ENCODE peak calls at places on chromosome 6, in eight cellular contexts. One of them, this sample, is unnamed.

GRCh38 chr6:52411911-52412310 is 8.2 kb upstream of the EFHC1 start:
- DNase-seq in sigmoid colon: no peak
- DNase-seq in epithelial cell of esophagus: no peak
- DNase-seq in left ventricle myocardium inferior: no peak
- DNase-seq in lung: no peak
- DNase-seq in kidney epithelial cell: no peak
- DNase-seq in mammary epithelial cell: no peak
- DNase-seq in astrocyte: no peak
- DNase-seq in this sample: no peak

GRCh38 chr6:170281331-170282292 is 9.3 kb downstream of the DLL1 start:
- DNase-seq in sigmoid colon: peak
- DNase-seq in epithelial cell of esophagus: no peak
- DNase-seq in left ventricle myocardium inferior: no peak
- DNase-seq in lung: no peak
- DNase-seq in kidney epithelial cell: no peak
- DNase-seq in mammary epithelial cell: no peak
- DNase-seq in astrocyte: no peak
- DNase-seq in this sample: no peak

GRCh38 chr6:156862711-156863110 is 85.5 kb downstream of the ARID1B start:
- DNase-seq in sigmoid colon: no peak
- DNase-seq in epithelial cell of esophagus: no peak
- DNase-seq in left ventricle myocardium inferior: no peak
- DNase-seq in lung: no peak
- DNase-seq in kidney epithelial cell: no peak
- DNase-seq in mammary epithelial cell: no peak
- DNase-seq in astrocyte: no peak
- DNase-seq in this sample: no peak

GRCh38 chr6:40353197-40353966 is 233.8 kb downstream of the LRFN2 start:
- DNase-seq in sigmoid colon: no peak
- DNase-seq in epithelial cell of esophagus: no peak
- DNase-seq in left ventricle myocardium inferior: no peak
- DNase-seq in lung: peak
- DNase-seq in kidney epithelial cell: no peak
- DNase-seq in mammary epithelial cell: no peak
- DNase-seq in astrocyte: no peak
- DNase-seq in this sample: no peak

GRCh38 chr6:56849876-56850275 is 105.0 kb upstream of the BEND6 start:
- DNase-seq in sigmoid colon: no peak
- DNase-seq in epithelial cell of esophagus: peak
- DNase-seq in left ventricle myocardium inferior: no peak
- DNase-seq in lung: no peak
- DNase-seq in kidney epithelial cell: no peak
- DNase-seq in mammary epithelial cell: peak
- DNase-seq in astrocyte: peak
- DNase-seq in this sample: no peak

GRCh38 chr6:72553531-72554202 is 68.2 kb upstream of the KCNQ5 start:
- DNase-seq in sigmoid colon: no peak
- DNase-seq in epithelial cell of esophagus: peak
- DNase-seq in left ventricle myocardium inferior: no peak
- DNase-seq in lung: no peak
- DNase-seq in kidney epithelial cell: peak
- DNase-seq in mammary epithelial cell: peak
- DNase-seq in astrocyte: peak
- DNase-seq in this sample: peak

GRCh38 chr6:155125916-155126315 is 130.8 kb downstream of the TIAM2 start:
- DNase-seq in sigmoid colon: no peak
- DNase-seq in epithelial cell of esophagus: no peak
- DNase-seq in left ventricle myocardium inferior: no peak
- DNase-seq in lung: no peak
- DNase-seq in kidney epithelial cell: no peak
- DNase-seq in mammary epithelial cell: no peak
- DNase-seq in astrocyte: peak
- DNase-seq in this sample: no peak

GRCh38 chr6:28263946-28264345 is 3.0 kb upstream of the ZSCAN26 start:
- DNase-seq in sigmoid colon: no peak
- DNase-seq in epithelial cell of esophagus: no peak
- DNase-seq in left ventricle myocardium inferior: no peak
- DNase-seq in lung: no peak
- DNase-seq in kidney epithelial cell: no peak
- DNase-seq in mammary epithelial cell: no peak
- DNase-seq in astrocyte: no peak
- DNase-seq in this sample: no peak

GRCh38 chr6:108831104-108831503 is 17.1 kb upstream of the ARMC2 start:
- DNase-seq in sigmoid colon: no peak
- DNase-seq in epithelial cell of esophagus: peak
- DNase-seq in left ventricle myocardium inferior: no peak
- DNase-seq in lung: no peak
- DNase-seq in kidney epithelial cell: no peak
- DNase-seq in mammary epithelial cell: peak
- DNase-seq in astrocyte: no peak
- DNase-seq in this sample: no peak

GRCh38 chr6:48817714-48818113 is 645.3 kb downstream of the MMUT start:
- DNase-seq in sigmoid colon: no peak
- DNase-seq in epithelial cell of esophagus: peak
- DNase-seq in left ventricle myocardium inferior: no peak
- DNase-seq in lung: no peak
- DNase-seq in kidney epithelial cell: no peak
- DNase-seq in mammary epithelial cell: peak
- DNase-seq in astrocyte: peak
- DNase-seq in this sample: peak

GRCh38 chr6:34705241-34705640 is 8.7 kb upstream of the ILRUN start:
- DNase-seq in sigmoid colon: no peak
- DNase-seq in epithelial cell of esophagus: no peak
- DNase-seq in left ventricle myocardium inferior: no peak
- DNase-seq in lung: no peak
- DNase-seq in kidney epithelial cell: no peak
- DNase-seq in mammary epithelial cell: no peak
- DNase-seq in astrocyte: peak
- DNase-seq in this sample: no peak

GRCh38 chr6:25943887-25944286 is 13.4 kb upstream of the SLC17A2 start:
- DNase-seq in sigmoid colon: no peak
- DNase-seq in epithelial cell of esophagus: no peak
- DNase-seq in left ventricle myocardium inferior: no peak
- DNase-seq in lung: no peak
- DNase-seq in kidney epithelial cell: no peak
- DNase-seq in mammary epithelial cell: no peak
- DNase-seq in astrocyte: no peak
- DNase-seq in this sample: no peak

GRCh38 chr6:25945175-25945574 is 14.7 kb upstream of the SLC17A2 start:
- DNase-seq in sigmoid colon: no peak
- DNase-seq in epithelial cell of esophagus: no peak
- DNase-seq in left ventricle myocardium inferior: no peak
- DNase-seq in lung: no peak
- DNase-seq in kidney epithelial cell: no peak
- DNase-seq in mammary epithelial cell: no peak
- DNase-seq in astrocyte: no peak
- DNase-seq in this sample: no peak

GRCh38 chr6:25944655-25945054 is 14.2 kb upstream of the SLC17A2 start:
- DNase-seq in sigmoid colon: no peak
- DNase-seq in epithelial cell of esophagus: no peak
- DNase-seq in left ventricle myocardium inferior: no peak
- DNase-seq in lung: no peak
- DNase-seq in kidney epithelial cell: no peak
- DNase-seq in mammary epithelial cell: no peak
- DNase-seq in astrocyte: no peak
- DNase-seq in this sample: no peak

GRCh38 chr6:25939593-25939992 is 9.1 kb upstream of the SLC17A2 start:
- DNase-seq in sigmoid colon: no peak
- DNase-seq in epithelial cell of esophagus: peak
- DNase-seq in left ventricle myocardium inferior: no peak
- DNase-seq in lung: no peak
- DNase-seq in kidney epithelial cell: no peak
- DNase-seq in mammary epithelial cell: no peak
- DNase-seq in astrocyte: no peak
- DNase-seq in this sample: peak

GRCh38 chr6:25942561-25943147 is 12.2 kb upstream of the SLC17A2 start:
- DNase-seq in sigmoid colon: no peak
- DNase-seq in epithelial cell of esophagus: peak
- DNase-seq in left ventricle myocardium inferior: no peak
- DNase-seq in lung: no peak
- DNase-seq in kidney epithelial cell: peak
- DNase-seq in mammary epithelial cell: peak
- DNase-seq in astrocyte: no peak
- DNase-seq in this sample: peak
- TF ChIP-seq CTCF in sigmoid colon: no peak
- TF ChIP-seq CTCF in epithelial cell of esophagus: peak
- TF ChIP-seq CTCF in left ventricle myocardium inferior: peak
- TF ChIP-seq CTCF in lung: peak
- TF ChIP-seq CTCF in kidney epithelial cell: peak
- TF ChIP-seq CTCF in mammary epithelial cell: peak
- TF ChIP-seq CTCF in astrocyte: peak
- TF ChIP-seq CTCF in this sample: peak

DNA sequence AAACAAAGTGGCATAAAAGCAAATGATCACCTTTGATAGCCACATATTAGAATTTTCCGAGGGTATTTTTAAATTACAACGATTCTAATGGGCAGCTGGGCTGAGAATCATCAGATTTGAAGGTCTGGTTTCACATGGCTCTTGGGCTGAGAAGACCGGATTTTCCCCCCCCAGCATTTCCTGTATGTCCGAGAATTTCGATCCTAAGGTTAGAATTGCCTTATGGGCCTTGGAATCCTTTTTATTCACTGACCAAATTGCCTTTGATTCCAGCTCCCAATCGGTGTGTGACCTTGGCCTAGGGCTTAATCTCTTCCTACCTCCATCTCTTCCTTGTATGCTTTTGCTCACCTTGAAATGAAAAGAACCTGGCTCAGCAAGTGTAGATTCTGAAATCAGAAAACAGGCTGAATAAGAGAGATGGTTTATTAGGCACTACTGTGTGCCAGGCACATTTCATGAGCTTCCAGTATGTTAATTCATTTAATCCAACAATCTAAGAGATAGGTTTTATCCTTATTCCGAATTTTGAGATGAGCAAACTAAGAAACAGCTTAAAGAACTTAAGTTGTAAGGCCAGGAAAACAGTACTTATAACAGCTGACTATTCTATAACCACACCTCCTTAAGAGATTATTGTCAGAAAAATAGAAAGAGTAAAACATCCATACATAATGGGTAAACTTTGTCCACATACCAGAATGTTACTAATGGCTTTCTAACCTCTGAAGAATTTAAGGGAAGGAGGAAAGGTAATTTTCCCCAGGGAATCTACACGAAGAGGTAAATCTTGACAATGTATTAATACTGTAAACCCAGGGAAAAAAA is 39.4 kb downstream of the HFE start:
- DNase-seq in sigmoid colon: no peak
- DNase-seq in epithelial cell of esophagus: peak
- DNase-seq in left ventricle myocardium inferior: no peak
- DNase-seq in lung: no peak
- DNase-seq in kidney epithelial cell: no peak
- DNase-seq in mammary epithelial cell: no peak
- DNase-seq in astrocyte: peak
- DNase-seq in this sample: peak
- H3K4me3 ChIP-seq in sigmoid colon: peak
- H3K4me3 ChIP-seq in epithelial cell of esophagus: peak
- H3K4me3 ChIP-seq in left ventricle myocardium inferior: peak
- H3K4me3 ChIP-seq in lung: no peak
- H3K4me3 ChIP-seq in kidney epithelial cell: peak
- H3K4me3 ChIP-seq in mammary epithelial cell: peak
- H3K4me3 ChIP-seq in astrocyte: peak
- H3K4me3 ChIP-seq in this sample: peak

GRCh38 chr6:100132005-100132404 is 138.0 kb upstream of the MCHR2 start:
- DNase-seq in sigmoid colon: no peak
- DNase-seq in epithelial cell of esophagus: no peak
- DNase-seq in left ventricle myocardium inferior: no peak
- DNase-seq in lung: no peak
- DNase-seq in kidney epithelial cell: no peak
- DNase-seq in mammary epithelial cell: no peak
- DNase-seq in astrocyte: no peak
- DNase-seq in this sample: no peak

GRCh38 chr6:100121854-100122609 is 128.0 kb upstream of the MCHR2 start:
- DNase-seq in sigmoid colon: no peak
- DNase-seq in epithelial cell of esophagus: no peak
- DNase-seq in left ventricle myocardium inferior: no peak
- DNase-seq in lung: no peak
- DNase-seq in kidney epithelial cell: no peak
- DNase-seq in mammary epithelial cell: no peak
- DNase-seq in astrocyte: no peak
- DNase-seq in this sample: no peak

GRCh38 chr6:100130630-100131029 is 136.6 kb upstream of the MCHR2 start:
- DNase-seq in sigmoid colon: no peak
- DNase-seq in epithelial cell of esophagus: no peak
- DNase-seq in left ventricle myocardium inferior: no peak
- DNase-seq in lung: no peak
- DNase-seq in kidney epithelial cell: no peak
- DNase-seq in mammary epithelial cell: no peak
- DNase-seq in astrocyte: no peak
- DNase-seq in this sample: no peak

GRCh38 chr6:100126682-100127484 is 132.9 kb upstream of the MCHR2 start:
- DNase-seq in sigmoid colon: no peak
- DNase-seq in epithelial cell of esophagus: no peak
- DNase-seq in left ventricle myocardium inferior: no peak
- DNase-seq in lung: no peak
- DNase-seq in kidney epithelial cell: no peak
- DNase-seq in mammary epithelial cell: no peak
- DNase-seq in astrocyte: no peak
- DNase-seq in this sample: no peak
- TF ChIP-seq CTCF in sigmoid colon: no peak
- TF ChIP-seq CTCF in epithelial cell of esophagus: no peak
- TF ChIP-seq CTCF in left ventricle myocardium inferior: no peak
- TF ChIP-seq CTCF in lung: no peak
- TF ChIP-seq CTCF in kidney epithelial cell: no peak
- TF ChIP-seq CTCF in mammary epithelial cell: peak
- TF ChIP-seq CTCF in astrocyte: no peak
- TF ChIP-seq CTCF in this sample: no peak

GRCh38 chr6:16199792-16200191 is 38.6 kb upstream of the GMPR start:
- DNase-seq in sigmoid colon: no peak
- DNase-seq in epithelial cell of esophagus: no peak
- DNase-seq in left ventricle myocardium inferior: no peak
- DNase-seq in lung: no peak
- DNase-seq in kidney epithelial cell: no peak
- DNase-seq in mammary epithelial cell: no peak
- DNase-seq in astrocyte: no peak
- DNase-seq in this sample: no peak
- H3K4me3 ChIP-seq in sigmoid colon: no peak
- H3K4me3 ChIP-seq in epithelial cell of esophagus: no peak
- H3K4me3 ChIP-seq in left ventricle myocardium inferior: peak
- H3K4me3 ChIP-seq in lung: no peak
- H3K4me3 ChIP-seq in kidney epithelial cell: no peak
- H3K4me3 ChIP-seq in mammary epithelial cell: no peak
- H3K4me3 ChIP-seq in astrocyte: no peak
- H3K4me3 ChIP-seq in this sample: no peak

GRCh38 chr6:88428068-88428467 is 261.9 kb upstream of the CNR1 start:
- DNase-seq in sigmoid colon: no peak
- DNase-seq in epithelial cell of esophagus: no peak
- DNase-seq in left ventricle myocardium inferior: no peak
- DNase-seq in lung: no peak
- DNase-seq in kidney epithelial cell: no peak
- DNase-seq in mammary epithelial cell: no peak
- DNase-seq in astrocyte: no peak
- DNase-seq in this sample: no peak
- TF ChIP-seq CTCF in sigmoid colon: no peak
- TF ChIP-seq CTCF in epithelial cell of esophagus: no peak
- TF ChIP-seq CTCF in left ventricle myocardium inferior: no peak
- TF ChIP-seq CTCF in lung: no peak
- TF ChIP-seq CTCF in kidney epithelial cell: no peak
- TF ChIP-seq CTCF in mammary epithelial cell: no peak
- TF ChIP-seq CTCF in astrocyte: no peak
- TF ChIP-seq CTCF in this sample: no peak